ENCODE peak calls at places on chromosomes 5 and 9, in ten cellular contexts. M is HuH-7; D is immature natural killer cell; I is ELR; K is stimulated activated CD8-positive, alpha-beta memory T cell treated with anti-CD3 and anti-CD28 coated beads, Interleukin-7, amount 100 ng/mL, for 1 hour; B is mucosa of descending colon; X is GM03348; S is fibroblast of pulmonary artery; N is CD4-positive, alpha-beta memory T cell; U is HCT116. A is an unnamed sample.

GRCh38 chr5:127019928-127020327 is 10.4 kb downstream of the MARCHF3 start:
- DNase-seq in I (no peak), N (no peak), D (no peak), B (no peak), X (no peak), K (no peak), U (no peak), M (no peak), S (no peak), A (no peak)

GRCh38 chr5:73096239-73096575 is 24.2 kb upstream of the TMEM171 start:
- DNase-seq in S (no peak), D (peak), I (peak), N (no peak), B (no peak), K (no peak), M (no peak), X (no peak), U (no peak), A (no peak)

GRCh38 chr9:37974506-37975173 is 70.7 kb upstream of the SLC25A51 start:
- DNase-seq in B (no peak), U (no peak), D (no peak), K (no peak), M (no peak), I (peak), N (no peak), S (no peak), X (no peak), A (no peak)

GRCh38 chr9:81690251-81690851 is 1.0 kb upstream of the TLE1 start:
- DNase-seq in M (peak), B (peak), S (peak), D (no peak), X (no peak), N (no peak), U (no peak), I (peak), K (no peak), A (peak)

GRCh38 chr5:78490709-78491485 is 130.5 kb downstream of the SCAMP1 start:
- DNase-seq in K (no peak), N (no peak), U (no peak), S (peak), D (no peak), M (no peak), X (no peak), B (no peak), I (no peak), A (no peak)

GRCh38 chr5:145062280-145062679 is 772.9 kb downstream of the PRELID2 start:
- DNase-seq in U (no peak), B (no peak), X (no peak), N (no peak), S (peak), I (peak), D (no peak), M (no peak), K (no peak), A (no peak)

GRCh38 chr9:33132249-33132772 is 34.8 kb downstream of the B4GALT1 start:
- DNase-seq in N (no peak), I (peak), X (peak), D (no peak), M (no peak), B (no peak), U (no peak), S (peak), K (no peak), A (no peak)

GRCh38 chr9:121559183-121559582 is 59.5 kb upstream of the GGTA1 start:
- DNase-seq in M (no peak), D (no peak), K (no peak), S (peak), X (peak), U (no peak), N (no peak), B (no peak), I (peak), A (no peak)

GRCh38 chr5:75524071-75524470 is 12.4 kb downstream of the POLK start:
- DNase-seq in I (no peak), S (no peak), N (no peak), K (no peak), M (no peak), B (no peak), U (no peak), X (peak), D (no peak), A (no peak)

GRCh38 chr5:133128066-133128465 is 76.3 kb downstream of the HSPA4 start:
- DNase-seq in D (no peak), B (no peak), N (no peak), X (no peak), M (no peak), K (no peak), I (no peak), S (no peak), U (no peak), A (no peak)

GRCh38 chr5:137856916-137857862 is 10.5 kb upstream of the MYOT start:
- DNase-seq in X (no peak), D (no peak), K (no peak), M (no peak), N (no peak), I (no peak), U (no peak), S (no peak), B (no peak), A (no peak)